ENCODE peak calls at places on chromosomes 2 and 18, in five cellular contexts. One of them, this sample, is unnamed. For H3K27me3 and H3K9me3, the result is how much of the 10 kb centered on the place peaks cover.

GRCh38 chr2:96325038-96325883 is at the start of gene ITPRIPL1:
- DNase-seq in H1: peak
- DNase-seq in suprapubic skin: peak
- DNase-seq in HepG2: peak
- DNase-seq in transverse colon: peak
- DNase-seq in this sample: no peak

GRCh38 chr2:64288932-64289655 is 144.9 kb upstream of the PELI1 start:
- DNase-seq in suprapubic skin: no peak
- DNase-seq in H1: no peak
- DNase-seq in HepG2: no peak
- DNase-seq in transverse colon: no peak
- DNase-seq in this sample: no peak

GRCh38 chr2:177029501-177029900 is 183.1 kb upstream of the HNRNPA3 start:
- DNase-seq in suprapubic skin: no peak
- DNase-seq in HepG2: no peak
- DNase-seq in H1: no peak
- DNase-seq in transverse colon: no peak
- DNase-seq in this sample: no peak

GRCh38 chr2:152423684-152424083 is 88.7 kb downstream of the FMNL2 start:
- DNase-seq in transverse colon: no peak
- DNase-seq in HepG2: no peak
- DNase-seq in suprapubic skin: no peak
- DNase-seq in H1: no peak
- DNase-seq in this sample: no peak

GRCh38 chr2:22478329-22478728 is 906.6 kb upstream of the KLHL29 start:
- DNase-seq in H1: no peak
- DNase-seq in HepG2: no peak
- DNase-seq in transverse colon: no peak
- DNase-seq in suprapubic skin: no peak
- DNase-seq in this sample: no peak

GRCh38 chr2:46338674-46339073 is 41.5 kb downstream of the EPAS1 start:
- DNase-seq in transverse colon: no peak
- DNase-seq in HepG2: no peak
- DNase-seq in suprapubic skin: no peak
- DNase-seq in H1: no peak
- DNase-seq in this sample: no peak

GRCh38 chr18:56903686-56904085 is 243.2 kb upstream of the BOD1L2 start:
- DNase-seq in HepG2: no peak
- DNase-seq in transverse colon: no peak
- DNase-seq in H1: no peak
- DNase-seq in suprapubic skin: no peak
- DNase-seq in this sample: no peak

GRCh38 chr2:113124984-113125855 is 2.2 kb upstream of the IL1RN start:
- DNase-seq in HepG2: peak
- DNase-seq in transverse colon: no peak
- DNase-seq in suprapubic skin: no peak
- DNase-seq in H1: no peak
- DNase-seq in this sample: no peak

GRCh38 chr18:62179213-62179612 is 7.6 kb downstream of the PIGN start:
- DNase-seq in transverse colon: no peak
- DNase-seq in H1: no peak
- DNase-seq in HepG2: no peak
- DNase-seq in suprapubic skin: no peak
- DNase-seq in this sample: no peak

GRCh38 chr2:144322379-144322778 is 197.5 kb downstream of the ZEB2 start:
- DNase-seq in H1: no peak
- DNase-seq in HepG2: no peak
- DNase-seq in transverse colon: no peak
- DNase-seq in suprapubic skin: no peak
- DNase-seq in this sample: no peak

GRCh38 chr2:3522851-3523481 is 3.6 kb upstream of the ADI1 start:
- DNase-seq in HepG2: peak
- DNase-seq in suprapubic skin: peak
- DNase-seq in transverse colon: peak
- DNase-seq in H1: no peak
- DNase-seq in this sample: peak

GRCh38 chr2:111028720-111029119 is 92.0 kb upstream of the BCL2L11 start:
- DNase-seq in HepG2: no peak
- DNase-seq in H1: peak
- DNase-seq in suprapubic skin: no peak
- DNase-seq in transverse colon: no peak
- DNase-seq in this sample: no peak

GRCh38 chr2:138476940-138477339 is 24.6 kb upstream of the SPOPL start:
- DNase-seq in HepG2: peak
- DNase-seq in transverse colon: no peak
- DNase-seq in suprapubic skin: no peak
- DNase-seq in H1: no peak
- DNase-seq in this sample: no peak

GRCh38 chr2:12321017-12321641 is 395.6 kb upstream of the TRIB2 start:
- DNase-seq in transverse colon: no peak
- DNase-seq in H1: no peak
- DNase-seq in suprapubic skin: no peak
- DNase-seq in HepG2: no peak
- DNase-seq in this sample: peak

GRCh38 chr2:9370746-9371145 is 52.6 kb downstream of the ITGB1BP1 start:
- DNase-seq in suprapubic skin: no peak
- DNase-seq in transverse colon: no peak
- DNase-seq in H1: no peak
- DNase-seq in HepG2: no peak
- DNase-seq in this sample: no peak

GRCh38 chr18:5527603-5528002 is 16.2 kb downstream of the EPB41L3 start:
- DNase-seq in transverse colon: peak
- DNase-seq in H1: no peak
- DNase-seq in suprapubic skin: no peak
- DNase-seq in HepG2: no peak
- DNase-seq in this sample: no peak

GRCh38 chr18:75162467-75162866 is 46.5 kb downstream of the PTGR3 start:
- DNase-seq in H1: no peak
- DNase-seq in transverse colon: no peak
- DNase-seq in suprapubic skin: no peak
- DNase-seq in HepG2: no peak
- DNase-seq in this sample: no peak

GRCh38 chr2:218217366-218218309 is 649 bp downstream of the ARPC2 start:
- DNase-seq in suprapubic skin: peak
- DNase-seq in HepG2: peak
- DNase-seq in H1: peak
- DNase-seq in transverse colon: peak
- DNase-seq in this sample: peak

GRCh38 chr18:25669741-25670140 is 317.8 kb upstream of the ZNF521 start:
- DNase-seq in transverse colon: no peak
- DNase-seq in HepG2: no peak
- DNase-seq in H1: no peak
- DNase-seq in suprapubic skin: no peak
- DNase-seq in this sample: no peak

GRCh38 chr2:124580263-124580662 is 555.2 kb downstream of the CNTNAP5 start:
- DNase-seq in H1: no peak
- DNase-seq in transverse colon: no peak
- DNase-seq in suprapubic skin: no peak
- DNase-seq in HepG2: no peak
- DNase-seq in this sample: no peak

GRCh38 chr2:218074031-218074430 is 5.0 kb downstream of the RUFY4 start:
- DNase-seq in suprapubic skin: no peak
- DNase-seq in transverse colon: peak
- DNase-seq in H1: peak
- DNase-seq in HepG2: peak
- DNase-seq in this sample: no peak

GRCh38 chr2:172826522-172826921 is 90.9 kb downstream of the RAPGEF4 start:
- DNase-seq in H1: no peak
- DNase-seq in transverse colon: no peak
- DNase-seq in suprapubic skin: no peak
- DNase-seq in HepG2: no peak
- DNase-seq in this sample: no peak

GRCh38 chr2:55384786-55385185 is 34.9 kb downstream of the CCDC88A start:
- DNase-seq in transverse colon: no peak
- DNase-seq in H1: no peak
- DNase-seq in suprapubic skin: no peak
- DNase-seq in HepG2: no peak
- DNase-seq in this sample: no peak

GRCh38 chr2:84792856-84793522 is 87.9 kb downstream of the TRABD2A start:
- DNase-seq in H1: no peak
- DNase-seq in suprapubic skin: no peak
- DNase-seq in HepG2: no peak
- DNase-seq in transverse colon: no peak
- DNase-seq in this sample: no peak

GRCh38 chr2:80256396-80257167 is 48.0 kb downstream of the LRRTM1 start:
- DNase-seq in H1: no peak
- DNase-seq in suprapubic skin: no peak
- DNase-seq in transverse colon: no peak
- DNase-seq in HepG2: peak
- DNase-seq in this sample: no peak

GRCh38 chr2:64220906-64221659 is 76.9 kb upstream of the PELI1 start:
- DNase-seq in H1: no peak
- DNase-seq in suprapubic skin: no peak
- DNase-seq in HepG2: no peak
- DNase-seq in transverse colon: no peak
- DNase-seq in this sample: no peak

GRCh38 chr2:44618378-44619023 is 256.8 kb downstream of the CAMKMT start:
- DNase-seq in transverse colon: no peak
- DNase-seq in suprapubic skin: no peak
- DNase-seq in HepG2: no peak
- DNase-seq in H1: no peak
- DNase-seq in this sample: no peak

GRCh38 chr18:27604583-27604982 is 419.5 kb upstream of the CHST9 start:
- DNase-seq in suprapubic skin: no peak
- DNase-seq in HepG2: no peak
- DNase-seq in H1: no peak
- DNase-seq in transverse colon: no peak
- DNase-seq in this sample: no peak

GRCh38 chr2:172162225-172162733 is 59.6 kb upstream of the DLX2 start:
- DNase-seq in HepG2: no peak
- DNase-seq in transverse colon: no peak
- DNase-seq in suprapubic skin: no peak
- DNase-seq in H1: no peak
- DNase-seq in this sample: no peak

GRCh38 chr2:9135804-9136558 is 70.6 kb upstream of the ASAP2 start:
- DNase-seq in transverse colon: no peak
- DNase-seq in HepG2: no peak
- DNase-seq in suprapubic skin: no peak
- DNase-seq in H1: no peak
- DNase-seq in this sample: no peak

GRCh38 chr2:178513876-178514275 is 33.6 kb downstream of the PLEKHA3 start:
- DNase-seq in HepG2: no peak
- DNase-seq in suprapubic skin: no peak
- DNase-seq in H1: no peak
- DNase-seq in transverse colon: no peak
- DNase-seq in this sample: no peak

GRCh38 chr2:121286506-121286905 is 1.5 kb upstream of the TFCP2L1 start:
- DNase-seq in H1: no peak
- DNase-seq in transverse colon: no peak
- DNase-seq in suprapubic skin: no peak
- DNase-seq in HepG2: no peak
- DNase-seq in this sample: no peak

GRCh38 chr2:121289271-121289670 is 4.3 kb upstream of the TFCP2L1 start:
- DNase-seq in H1: no peak
- DNase-seq in transverse colon: no peak
- DNase-seq in suprapubic skin: no peak
- DNase-seq in HepG2: no peak
- DNase-seq in this sample: no peak

GRCh38 chr2:121287146-121287798 is 2.3 kb upstream of the TFCP2L1 start:
- DNase-seq in transverse colon: no peak
- DNase-seq in suprapubic skin: no peak
- DNase-seq in H1: no peak
- DNase-seq in HepG2: no peak
- DNase-seq in this sample: no peak

GRCh38 chr2:121287956-121288355 is 3.0 kb upstream of the TFCP2L1 start:
- DNase-seq in HepG2: no peak
- DNase-seq in suprapubic skin: no peak
- DNase-seq in H1: no peak
- DNase-seq in transverse colon: no peak
- DNase-seq in this sample: no peak

GRCh38 chr2:121288454-121289231 is 3.6 kb upstream of the TFCP2L1 start:
- DNase-seq in H1: no peak
- DNase-seq in transverse colon: no peak
- DNase-seq in HepG2: no peak
- DNase-seq in suprapubic skin: no peak
- DNase-seq in this sample: no peak
- TF ChIP-seq EP300 in H1: no peak
- TF ChIP-seq EP300 in transverse colon: no peak
- TF ChIP-seq EP300 in HepG2: no peak
- TF ChIP-seq EP300 in suprapubic skin: no peak
- TF ChIP-seq EP300 in this sample: no peak

GRCh38 chr2:191719938-191720337 is 42.0 kb downstream of the NABP1 start:
- DNase-seq in HepG2: no peak
- DNase-seq in transverse colon: no peak
- DNase-seq in H1: no peak
- DNase-seq in suprapubic skin: no peak
- DNase-seq in this sample: no peak

GRCh38 chr2:191724015-191724414 is 46.1 kb downstream of the NABP1 start:
- DNase-seq in transverse colon: no peak
- DNase-seq in H1: no peak
- DNase-seq in suprapubic skin: no peak
- DNase-seq in HepG2: no peak
- DNase-seq in this sample: no peak

GRCh38 chr2:191719261-191719660 is 41.3 kb downstream of the NABP1 start:
- DNase-seq in transverse colon: no peak
- DNase-seq in HepG2: no peak
- DNase-seq in H1: no peak
- DNase-seq in suprapubic skin: no peak
- DNase-seq in this sample: no peak

DNA sequence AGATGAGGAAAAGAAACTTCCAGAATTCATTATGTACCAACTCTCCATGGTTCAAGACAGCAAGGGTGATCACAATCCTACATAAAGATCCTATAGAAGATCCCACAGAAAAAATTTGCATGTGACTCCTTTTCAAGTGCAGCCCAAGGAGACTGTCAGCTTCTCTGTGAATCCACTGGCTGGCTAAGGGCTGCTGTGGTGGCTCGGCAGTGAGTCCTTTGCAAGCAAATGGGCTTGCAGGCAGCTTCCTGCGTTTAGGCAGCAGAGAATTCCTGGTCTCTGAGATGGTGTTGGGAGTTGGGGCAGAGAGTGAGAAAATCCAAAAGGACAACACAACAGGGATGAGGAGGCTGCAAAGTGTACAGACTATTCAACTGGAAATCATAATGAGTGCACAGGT is 43.4 kb downstream of the NABP1 start:
- DNase-seq in transverse colon: no peak
- DNase-seq in H1: no peak
- DNase-seq in suprapubic skin: no peak
- DNase-seq in HepG2: no peak
- DNase-seq in this sample: no peak
- H3K27me3 ChIP-seq in transverse colon: under half
- H3K27me3 ChIP-seq in H1: under half
- H3K27me3 ChIP-seq in suprapubic skin: under half
- H3K27me3 ChIP-seq in HepG2: under half
- H3K27me3 ChIP-seq in this sample: under half

GRCh38 chr2:31457651-31458050 is 43.1 kb upstream of the XDH start:
- DNase-seq in suprapubic skin: no peak
- DNase-seq in H1: no peak
- DNase-seq in transverse colon: no peak
- DNase-seq in HepG2: no peak
- DNase-seq in this sample: no peak
- H3K9me3 ChIP-seq in suprapubic skin: under half
- H3K9me3 ChIP-seq in H1: under half
- H3K9me3 ChIP-seq in transverse colon: under half
- H3K9me3 ChIP-seq in HepG2: under half
- H3K9me3 ChIP-seq in this sample: under half

GRCh38 chr2:48592067-48592466 is 25.6 kb upstream of the GTF2A1L start:
- DNase-seq in HepG2: no peak
- DNase-seq in transverse colon: no peak
- DNase-seq in suprapubic skin: no peak
- DNase-seq in H1: no peak
- DNase-seq in this sample: no peak
- TF ChIP-seq EP300 in HepG2: no peak
- TF ChIP-seq EP300 in transverse colon: no peak
- TF ChIP-seq EP300 in suprapubic skin: no peak
- TF ChIP-seq EP300 in H1: no peak
- TF ChIP-seq EP300 in this sample: no peak

This sample was measured in ovary.